ENCODE peak calls at places on chromosomes 12 and 14, in eight cellular contexts. Z is activated gamma-delta T cell treated with Interleukin-2 at 50 U/mL for 16 hours; M is NCI-H146; N is central memory CD4-positive, alpha-beta T cell; S is NCI-H345; E is SW480; G is substantia nigra; R is M059J. D is an unnamed sample.

GRCh38 chr12:95547522-95548055 is 3.7 kb downstream of the USP44 start:
- DNase-seq in Z (no peak), M (no peak), N (peak), S (no peak), E (no peak), G (no peak), R (no peak), D (no peak)

GRCh38 chr14:57559561-57559960 is 65.9 kb upstream of the CCDC198 start:
- DNase-seq in Z (no peak), M (no peak), N (no peak), S (no peak), E (no peak), G (no peak), R (no peak), D (no peak)

GRCh38 chr12:54005853-54006699 is 2.7 kb upstream of the HOXC8 start:
- DNase-seq in Z (peak), M (peak), N (peak), S (peak), E (peak), G (peak), R (peak), D (peak)

GRCh38 chr12:31629756-31630732 is 29.4 kb upstream of the ETFBKMT start:
- DNase-seq in Z (no peak), M (no peak), N (no peak), S (no peak), E (no peak), G (no peak), R (peak), D (no peak)

GRCh38 chr12:123073962-123074801 is 76.7 kb downstream of the PITPNM2 start:
- DNase-seq in Z (no peak), M (no peak), N (no peak), S (no peak), E (no peak), G (no peak), R (no peak), D (no peak)

GRCh38 chr14:103973354-103973753 is 31.0 kb upstream of the RD3L start:
- DNase-seq in Z (no peak), M (no peak), N (no peak), S (no peak), E (no peak), G (no peak), R (peak), D (no peak)

GRCh38 chr12:75995691-75996090 is 35.9 kb downstream of the PHLDA1 start:
- DNase-seq in Z (no peak), M (no peak), N (no peak), S (no peak), E (no peak), G (no peak), R (no peak), D (no peak)

GRCh38 chr12:42977451-42978230 is 388.1 kb upstream of the PRICKLE1 start:
- DNase-seq in Z (no peak), M (no peak), N (no peak), S (no peak), E (no peak), G (no peak), R (peak), D (no peak)

GRCh38 chr12:117119592-117120198 is 20.5 kb upstream of the TESC start:
- DNase-seq in Z (peak), M (peak), N (peak), S (peak), E (no peak), G (no peak), R (no peak), D (no peak)

GRCh38 chr12:107670999-107671643 is 14.5 kb upstream of the PWP1 start:
- DNase-seq in Z (no peak), M (peak), N (no peak), S (peak), E (no peak), G (no peak), R (peak), D (no peak)

GRCh38 chr12:99119943-99120342 is 474.9 kb downstream of the APAF1 start:
- DNase-seq in Z (no peak), M (no peak), N (no peak), S (no peak), E (no peak), G (no peak), R (no peak), D (no peak)

GRCh38 chr14:61965030-61965745 is 203.0 kb downstream of the SNAPC1 start:
- DNase-seq in Z (no peak), M (no peak), N (no peak), S (no peak), E (peak), G (no peak), R (peak), D (no peak)

GRCh38 chr14:44613061-44613712 is 106.1 kb upstream of the FSCB start:
- DNase-seq in Z (no peak), M (no peak), N (no peak), S (no peak), E (no peak), G (no peak), R (no peak), D (no peak)

GRCh38 chr14:59811850-59812249 is 58.7 kb downstream of the RTN1 start:
- DNase-seq in Z (no peak), M (no peak), N (no peak), S (no peak), E (no peak), G (no peak), R (no peak), D (no peak)

GRCh38 chr14:104442107-104442551 is 137.4 kb upstream of the C14orf180 start:
- DNase-seq in Z (no peak), M (no peak), N (no peak), S (no peak), E (no peak), G (no peak), R (no peak), D (no peak)

GRCh38 chr12:111812881-111813741 is 28.9 kb upstream of the MAPKAPK5 start:
- DNase-seq in Z (peak), M (peak), N (peak), S (peak), E (peak), G (peak), R (peak), D (peak)

GRCh38 chr14:99158150-99158549 is 113.8 kb downstream of the BCL11B start:
- DNase-seq in Z (no peak), M (no peak), N (no peak), S (no peak), E (no peak), G (no peak), R (peak), D (no peak)

GRCh38 chr14:105070760-105071137 is 5.5 kb upstream of the GPR132 start:
- DNase-seq in Z (no peak), M (no peak), N (no peak), S (no peak), E (no peak), G (no peak), R (no peak), D (no peak)

GRCh38 chr12:5096241-5096880 is 52.7 kb downstream of the KCNA5 start:
- DNase-seq in Z (no peak), M (peak), N (no peak), S (no peak), E (peak), G (no peak), R (peak), D (no peak)

GRCh38 chr12:46005823-46006222 is 15.4 kb upstream of the SCAF11 start:
- DNase-seq in Z (no peak), M (no peak), N (no peak), S (no peak), E (no peak), G (no peak), R (no peak), D (no peak)

GRCh38 chr12:27779837-27780611 is at the start of the genes KLHL42 and MANSC4:
- DNase-seq in Z (peak), M (peak), N (peak), S (peak), E (peak), G (peak), R (peak), D (peak)

GRCh38 chr14:100225169-100225568 is 13.8 kb upstream of the YY1 start:
- DNase-seq in Z (no peak), M (no peak), N (no peak), S (no peak), E (no peak), G (no peak), R (no peak), D (no peak)

GRCh38 chr12:122227341-122227740 is 1.5 kb upstream of the DIABLO start:
- DNase-seq in Z (peak), M (peak), N (peak), S (no peak), E (peak), G (no peak), R (no peak), D (no peak)

D was measured in midbrain.